ENCODE peak calls at places on chromosomes 12 and 14, in nine cellular contexts. E is cardiac fibroblast, R is mesothelial cell of epicardium, Z is fibroblast of mammary gland, T is vagina, C is HFFc6, O is GM13976, H is cardiac muscle cell, X is MCF 10A. D is an unnamed sample.

GRCh38 chr12:47885012-47885501 is 19.7 kb downstream of the VDR start:
- DNase-seq in E (no peak), R (no peak), Z (no peak), T (no peak), C (no peak), O (peak), H (peak), X (no peak), D (no peak)

GRCh38 chr14:65187421-65188049 is 85.2 kb upstream of the MAX start:
- DNase-seq in E (no peak), R (no peak), Z (no peak), T (no peak), C (no peak), O (no peak), H (no peak), X (no peak), D (no peak)

GRCh38 chr12:18677189-18677588 is 60.6 kb downstream of the PLCZ1 start:
- DNase-seq in E (peak), R (no peak), Z (peak), T (no peak), C (no peak), O (no peak), H (peak), X (no peak), D (peak)

GRCh38 chr14:56648508-56649301 is 69.1 kb downstream of the TMEM260 start:
- DNase-seq in E (no peak), R (no peak), Z (no peak), T (no peak), C (no peak), O (no peak), H (no peak), X (no peak), D (no peak)

GRCh38 chr14:96105089-96105920 is 66.1 kb downstream of the C14orf132 start:
- DNase-seq in E (no peak), R (no peak), Z (no peak), T (no peak), C (no peak), O (no peak), H (no peak), X (no peak), D (no peak)

GRCh38 chr14:102737402-102738372 is 39.6 kb upstream of the TRAF3 start:
- DNase-seq in E (no peak), R (no peak), Z (no peak), T (no peak), C (no peak), O (no peak), H (no peak), X (no peak), D (no peak)

GRCh38 chr12:47808574-47809380 is 10.9 kb downstream of the HDAC7 start:
- DNase-seq in E (no peak), R (no peak), Z (peak), T (no peak), C (peak), O (no peak), H (no peak), X (peak), D (no peak)

GRCh38 chr12:30719060-30719459 is 23.4 kb upstream of the IPO8 start:
- DNase-seq in E (peak), R (no peak), Z (peak), T (no peak), C (peak), O (no peak), H (peak), X (peak), D (peak)

GRCh38 chr12:34377243-34378035 is 355.1 kb downstream of the ALG10 start:
- DNase-seq in E (no peak), R (no peak), Z (no peak), T (no peak), C (no peak), O (no peak), H (no peak), X (no peak), D (no peak)

GRCh38 chr12:12273291-12273957 is 6.6 kb upstream of the LRP6 start:
- DNase-seq in E (no peak), R (no peak), Z (no peak), T (no peak), C (peak), O (no peak), H (no peak), X (no peak), D (peak)

GRCh38 chr14:65446159-65446558 is 33.6 kb downstream of the FUT8 start:
- DNase-seq in E (peak), R (no peak), Z (peak), T (no peak), C (peak), O (no peak), H (peak), X (peak), D (no peak)

GRCh38 chr12:94049718-94050117 is 98.7 kb upstream of the PLXNC1 start:
- DNase-seq in E (no peak), R (no peak), Z (no peak), T (no peak), C (no peak), O (no peak), H (no peak), X (no peak), D (no peak)

GRCh38 chr14:91509083-91509877 is 830 bp downstream of the PPP4R3A start:
- DNase-seq in E (peak), R (peak), Z (no peak), T (no peak), C (no peak), O (peak), H (peak), X (peak), D (no peak)

GRCh38 chr12:110726708-110727369 is 15.9 kb downstream of the PPP1CC start:
- DNase-seq in E (no peak), R (no peak), Z (no peak), T (no peak), C (no peak), O (no peak), H (no peak), X (no peak), D (no peak)
- TF ChIP-seq CTCF in E (no peak), R (no peak), Z (no peak), T (no peak), C (no peak), O (no peak), H (no peak), X (no peak), D (no peak)

DNA sequence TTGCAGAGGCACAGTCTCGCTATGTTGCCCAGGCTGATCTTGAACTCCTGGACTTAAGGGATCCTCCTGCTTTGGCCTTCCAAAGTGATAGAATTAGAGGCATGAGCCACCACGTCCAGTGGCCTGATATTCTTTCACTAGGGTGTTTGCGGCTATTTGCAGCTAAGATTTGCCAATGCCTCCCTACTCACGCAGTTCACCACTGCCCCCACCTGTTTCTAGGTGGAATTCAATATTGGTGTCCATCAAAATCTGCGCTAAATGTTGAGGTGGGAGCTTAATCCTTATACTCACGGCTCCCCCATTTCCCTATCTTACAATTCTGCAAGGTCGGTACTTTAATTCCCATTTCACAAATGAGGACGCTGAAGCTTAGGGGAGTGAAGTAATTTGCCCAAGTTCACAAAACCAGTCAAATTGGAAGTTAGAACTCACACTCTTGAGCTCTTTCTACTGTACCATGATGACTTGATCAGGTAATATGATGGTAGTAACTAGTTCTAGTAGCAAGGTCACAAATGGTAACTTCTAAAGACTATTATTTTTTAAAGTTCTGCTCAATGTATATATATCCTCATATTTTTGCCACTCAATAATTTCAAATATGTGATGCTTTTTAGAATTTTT is 22.1 kb upstream of the LRRC9 start:
- DNase-seq in E (peak), R (no peak), Z (peak), T (no peak), C (peak), O (peak), H (peak), X (peak), D (peak)
- TF ChIP-seq CTCF in E (peak), R (no peak), Z (peak), T (no peak), C (peak), O (peak), H (peak), X (peak), D (peak)

GRCh38 chr12:124548854-124549378 is 18.5 kb downstream of the NCOR2 start:
- DNase-seq in E (peak), R (no peak), Z (peak), T (no peak), C (peak), O (no peak), H (peak), X (no peak), D (peak)

GRCh38 chr12:124553862-124554428 is 13.5 kb downstream of the NCOR2 start:
- DNase-seq in E (no peak), R (no peak), Z (no peak), T (no peak), C (no peak), O (no peak), H (no peak), X (no peak), D (no peak)

GRCh38 chr12:124549629-124550028 is 17.8 kb downstream of the NCOR2 start:
- DNase-seq in E (no peak), R (no peak), Z (no peak), T (no peak), C (no peak), O (no peak), H (no peak), X (no peak), D (no peak)

GRCh38 chr12:124550123-124551089 is 17.0 kb downstream of the NCOR2 start:
- DNase-seq in E (no peak), R (no peak), Z (no peak), T (no peak), C (no peak), O (no peak), H (no peak), X (no peak), D (peak)

DNA sequence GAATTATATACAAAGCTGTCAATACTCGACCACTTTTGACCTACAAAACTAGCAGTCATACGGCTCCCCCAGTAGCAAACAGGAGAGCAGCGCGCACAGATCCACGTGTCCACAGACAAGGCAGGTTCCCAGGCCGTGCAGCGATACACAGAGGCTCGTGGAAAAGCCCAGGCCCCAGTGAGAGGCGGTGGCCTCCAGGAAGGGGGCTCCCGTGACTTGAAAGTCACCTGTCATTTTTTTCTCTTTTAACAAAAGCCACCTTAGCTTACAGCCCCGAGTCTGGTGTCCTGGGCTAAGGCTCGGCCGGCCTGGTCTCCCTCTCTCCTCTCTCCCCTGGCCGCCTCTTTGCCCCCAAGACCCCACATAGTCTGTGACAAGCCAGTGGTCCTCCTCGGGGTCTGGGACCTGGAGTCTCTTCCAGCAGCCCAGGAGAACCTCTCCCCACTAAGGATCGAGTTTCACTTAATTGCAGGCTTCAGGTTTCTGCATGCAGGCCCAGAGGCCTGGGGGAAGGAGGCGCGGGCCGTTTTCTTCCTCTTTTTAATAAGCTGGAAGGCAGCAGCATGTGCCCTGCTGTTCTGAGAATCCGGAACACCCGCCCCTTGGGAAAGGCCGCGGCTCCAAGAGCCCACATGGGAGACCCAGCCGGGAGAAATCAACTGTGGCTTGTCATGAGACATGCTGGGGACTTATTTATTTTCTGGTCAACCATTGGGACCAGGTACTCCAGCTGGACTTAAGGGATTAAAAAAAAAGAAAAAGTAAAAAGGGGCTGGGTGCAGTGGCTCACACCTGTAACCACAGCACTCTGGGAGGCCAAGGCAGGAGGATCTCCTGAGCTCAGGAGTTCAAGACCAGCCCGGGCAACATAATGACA is 15.9 kb downstream of the NCOR2 start:
- DNase-seq in E (no peak), R (no peak), Z (no peak), T (no peak), C (no peak), O (no peak), H (no peak), X (no peak), D (peak)
- TF ChIP-seq CTCF in E (no peak), R (no peak), Z (no peak), T (no peak), C (no peak), O (no peak), H (no peak), X (no peak), D (no peak)

GRCh38 chr12:104669851-104670337 is 213.1 kb downstream of the CHST11 start:
- DNase-seq in E (peak), R (no peak), Z (peak), T (no peak), C (no peak), O (peak), H (peak), X (peak), D (peak)

GRCh38 chr12:104667139-104667538 is 210.4 kb downstream of the CHST11 start:
- DNase-seq in E (peak), R (no peak), Z (peak), T (no peak), C (no peak), O (no peak), H (peak), X (peak), D (no peak)

GRCh38 chr12:104668274-104668718 is 211.5 kb downstream of the CHST11 start:
- DNase-seq in E (peak), R (no peak), Z (no peak), T (no peak), C (no peak), O (no peak), H (peak), X (no peak), D (no peak)

GRCh38 chr12:104670439-104671406 is 214.0 kb downstream of the CHST11 start:
- DNase-seq in E (no peak), R (no peak), Z (no peak), T (no peak), C (no peak), O (no peak), H (no peak), X (peak), D (no peak)

DNA sequence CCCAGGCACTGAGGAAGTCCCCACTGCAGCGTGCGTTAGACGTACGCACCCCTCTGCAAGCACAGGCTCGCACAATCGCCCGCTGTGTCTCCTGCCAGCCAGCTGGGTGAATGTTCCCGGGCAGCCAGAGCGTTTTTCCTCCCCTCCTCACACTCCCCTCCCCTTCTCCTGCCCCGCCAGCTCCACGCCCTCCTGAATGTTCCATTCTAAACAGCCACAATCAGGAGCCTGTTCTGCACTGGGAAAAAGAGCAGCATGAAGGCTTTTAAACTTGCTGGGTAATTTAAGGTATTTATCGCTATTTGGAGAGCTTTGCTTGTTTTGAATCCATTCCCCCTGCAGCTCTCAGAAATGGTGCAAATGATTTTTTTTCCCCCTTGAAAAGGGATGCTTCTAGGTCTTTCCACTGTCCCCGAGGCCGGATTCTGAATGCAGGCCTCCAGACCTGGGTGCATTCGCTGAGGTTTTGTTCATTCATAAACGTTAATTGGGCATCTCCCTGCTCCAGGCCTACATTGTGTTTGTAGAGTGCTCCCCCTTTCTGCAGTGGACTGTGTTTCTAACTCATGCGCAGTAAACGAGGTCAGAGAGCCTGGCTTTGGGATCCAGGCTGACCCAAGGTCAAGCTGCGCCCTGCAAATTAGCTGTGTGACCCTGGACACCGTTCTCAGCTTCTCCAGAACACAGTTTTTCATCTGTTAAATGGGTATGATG is 212.5 kb downstream of the CHST11 start:
- DNase-seq in E (peak), R (no peak), Z (no peak), T (no peak), C (no peak), O (no peak), H (peak), X (peak), D (peak)
- TF ChIP-seq CTCF in E (no peak), R (no peak), Z (peak), T (no peak), C (peak), O (no peak), H (peak), X (no peak), D (peak)

DNA sequence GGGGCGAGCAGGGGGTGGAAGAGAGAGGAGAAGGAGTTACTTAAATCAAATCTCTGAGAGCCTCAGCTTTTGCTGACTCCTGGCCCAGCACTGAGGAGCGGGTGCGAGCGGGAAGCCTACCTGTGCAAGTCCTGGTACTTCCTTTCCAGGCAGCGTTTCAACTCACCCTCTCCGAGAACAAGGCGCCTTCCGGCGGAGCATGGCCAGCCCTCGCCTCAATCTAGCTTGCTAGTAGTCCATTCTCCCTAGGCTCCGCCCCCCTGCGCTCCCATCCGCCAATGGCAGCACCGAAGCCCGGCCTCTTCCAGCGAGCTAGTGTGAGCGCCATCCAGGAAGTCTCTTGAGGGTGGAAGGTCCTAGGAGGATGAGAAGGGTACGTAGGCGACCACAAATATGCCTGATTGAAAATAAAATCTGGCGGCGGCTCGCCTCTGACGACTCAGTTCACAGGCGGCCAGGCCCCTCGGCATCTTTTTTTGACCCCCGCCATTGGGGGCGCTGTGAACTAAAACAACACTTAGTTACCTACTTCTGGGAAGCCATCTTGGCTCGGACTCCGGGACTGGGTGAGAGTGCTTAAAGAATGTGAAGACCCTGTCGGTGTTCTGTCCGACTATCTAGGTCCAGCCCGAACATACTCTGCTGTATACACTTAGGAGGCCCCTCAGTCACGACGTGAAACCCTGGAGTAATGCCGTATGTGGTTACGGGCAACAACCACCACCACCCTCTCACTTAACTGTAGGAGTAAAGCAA is at the start of gene CHD8:
- DNase-seq in E (peak), R (peak), Z (peak), T (peak), C (peak), O (peak), H (peak), X (peak), D (peak)
- TF ChIP-seq CTCF in E (peak), R (peak), Z (peak), T (no peak), C (peak), O (peak), H (peak), X (peak), D (peak)

GRCh38 chr12:6049992-6050391 is 74.5 kb downstream of the VWF start:
- DNase-seq in E (no peak), R (no peak), Z (no peak), T (no peak), C (no peak), O (no peak), H (no peak), X (no peak), D (no peak)

GRCh38 chr12:6052940-6053329 is 71.5 kb downstream of the VWF start:
- DNase-seq in E (peak), R (no peak), Z (peak), T (no peak), C (peak), O (no peak), H (peak), X (no peak), D (peak)

GRCh38 chr12:6056406-6057211 is 67.9 kb downstream of the VWF start:
- DNase-seq in E (no peak), R (no peak), Z (no peak), T (no peak), C (no peak), O (no peak), H (no peak), X (no peak), D (no peak)

GRCh38 chr12:6052206-6052939 is 72.1 kb downstream of the VWF start:
- DNase-seq in E (peak), R (no peak), Z (no peak), T (no peak), C (no peak), O (no peak), H (no peak), X (no peak), D (no peak)

GRCh38 chr12:6053541-6053940 is 70.9 kb downstream of the VWF start:
- DNase-seq in E (peak), R (no peak), Z (no peak), T (no peak), C (peak), O (no peak), H (peak), X (no peak), D (no peak)
- TF ChIP-seq CTCF in E (no peak), R (no peak), Z (no peak), T (no peak), C (no peak), O (no peak), H (peak), X (no peak), D (no peak)